ENCODE peak calls at places on chromosomes 7 and 10, in eight cellular contexts. Y is mammary epithelial cell; F is tibial artery; C is CD4-positive, alpha-beta T cell; A is right cardiac atrium; T is hepatocyte; N is lung; H is body of pancreas. R is an unnamed sample.
A peak's percentile ranks its signal among the peaks of the same experiment; 100 is the strongest.

GRCh38 chr7:57403601-57404342 is 46.2 kb upstream of the ZNF716 start:
- DNase-seq in H (no peak), Y (no peak), A (peak; percentile 85), N (no peak), C (no peak), F (peak; percentile 62), T (no peak), R (no peak)

GRCh38 chr7:149468208-149468607 is 7.3 kb upstream of the ZNF777 start:
- DNase-seq in A (no peak), Y (peak; percentile 70), H (no peak), F (no peak), C (no peak), N (no peak), T (no peak), R (no peak)

GRCh38 chr10:27504897-27505457 is 873 bp downstream of the RAB18 start:
- DNase-seq in N (no peak), Y (peak; percentile 52), T (peak; percentile 41), H (no peak), F (no peak), A (no peak), C (no peak), R (no peak)

GRCh38 chr7:133155121-133155520 is 73.2 kb upstream of the CHCHD3 start:
- DNase-seq in A (no peak), Y (no peak), H (no peak), T (no peak), N (no peak), F (no peak), C (no peak), R (no peak)

GRCh38 chr7:19009241-19009935 is 108.0 kb downstream of the TWIST1 start:
- DNase-seq in H (no peak), C (no peak), A (no peak), Y (peak; percentile 17), T (no peak), N (no peak), F (no peak), R (no peak)

GRCh38 chr10:119859422-119860258 is 13.0 kb downstream of the MCMBP start:
- DNase-seq in T (peak; percentile 62), Y (peak; percentile 27), C (no peak), N (no peak), A (no peak), H (no peak), F (no peak), R (no peak)

GRCh38 chr10:63210611-63211196 is 77.6 kb downstream of the NRBF2 start:
- DNase-seq in A (no peak), N (no peak), F (no peak), H (no peak), Y (no peak), T (no peak), C (no peak), R (no peak)

GRCh38 chr7:21867816-21868646 is 77.7 kb downstream of the CDCA7L start:
- DNase-seq in C (no peak), T (no peak), H (no peak), A (no peak), Y (no peak), N (no peak), F (no peak), R (no peak)

GRCh38 chr7:100156331-100157068 is 2.0 kb downstream of the TRAPPC14 start:
- DNase-seq in T (no peak), N (no peak), Y (peak; percentile 34), H (no peak), F (no peak), A (no peak), C (no peak), R (no peak)

GRCh38 chr10:44383749-44384600 is 922 bp downstream of the CXCL12 start:
- DNase-seq in N (no peak), A (peak; percentile 45), C (no peak), H (peak; percentile 56), Y (peak; percentile 21), T (peak; percentile 42), F (peak; percentile 71), R (no peak)

GRCh38 chr7:127986581-127987461 is 44.4 kb downstream of the LRRC4 start:
- DNase-seq in N (no peak), F (no peak), C (no peak), Y (no peak), T (peak; percentile 42), A (peak; percentile 35), H (peak; percentile 66), R (no peak)

GRCh38 chr7:120421151-120421651 is 148.2 kb downstream of the KCND2 start:
- DNase-seq in C (no peak), H (no peak), N (no peak), Y (no peak), T (no peak), A (no peak), F (no peak), R (no peak)

GRCh38 chr10:61138728-61139127 is 194.7 kb upstream of the RHOBTB1 start:
- DNase-seq in H (no peak), F (no peak), A (no peak), C (no peak), Y (no peak), N (no peak), T (no peak), R (no peak)

GRCh38 chr10:102434251-102434913 is 2.0 kb upstream of the CUEDC2 start:
- DNase-seq in F (no peak), A (no peak), Y (no peak), N (no peak), T (peak; percentile 66), C (no peak), H (no peak), R (no peak)

GRCh38 chr10:125149278-125150047 is 10.9 kb downstream of the CTBP2 start:
- DNase-seq in H (peak; percentile 74), N (no peak), F (peak; percentile 90), C (no peak), A (peak; percentile 73), T (peak; percentile 79), Y (peak; percentile 76), R (peak; percentile 75)

GRCh38 chr10:6494934-6495592 is 85.0 kb downstream of the PRKCQ start:
- DNase-seq in H (no peak), Y (no peak), N (no peak), T (no peak), A (no peak), C (peak; percentile 38), F (no peak), R (no peak)

GRCh38 chr10:112314822-112315474 is 31.7 kb downstream of the TECTB start:
- DNase-seq in T (peak; percentile 91), N (peak; percentile 80), F (peak; percentile 78), H (peak; percentile 83), C (peak; percentile 64), Y (peak; percentile 41), A (peak; percentile 79), R (peak; percentile 40)

GRCh38 chr10:123031124-123031523 is 22.3 kb downstream of the ACADSB start:
- DNase-seq in H (no peak), C (no peak), T (no peak), F (no peak), A (no peak), Y (no peak), N (no peak), R (no peak)

GRCh38 chr10:111076682-111077661 is at the start of gene ADRA2A:
- DNase-seq in N (peak; percentile 31), H (peak; percentile 78), T (peak; percentile 74), A (peak; percentile 42), Y (peak; percentile 41), C (no peak), F (no peak), R (no peak)

GRCh38 chr7:46363688-46364087 is 442.6 kb upstream of the IGFBP3 start:
- DNase-seq in C (no peak), A (no peak), H (no peak), F (no peak), T (peak; percentile 7), N (no peak), Y (no peak), R (no peak)

GRCh38 chr7:87218941-87219544 is 489 bp downstream of the TMEM243 start:
- DNase-seq in N (peak; percentile 90), Y (peak; percentile 51), A (peak; percentile 74), H (peak; percentile 43), C (peak; percentile 19), F (peak; percentile 79), T (peak; percentile 48), R (no peak)

GRCh38 chr7:87217983-87218653 is 1.4 kb downstream of the TMEM243 start:
- DNase-seq in H (no peak), C (no peak), T (no peak), A (no peak), N (no peak), F (no peak), Y (no peak), R (no peak)

GRCh38 chr7:87219545-87220025 is at the start of gene TMEM243:
- DNase-seq in N (peak; percentile 83), T (peak; percentile 83), A (peak; percentile 84), C (peak; percentile 77), H (peak; percentile 68), Y (peak; percentile 47), F (peak; percentile 88), R (peak; percentile 13)

GRCh38 chr7:87220026-87220733 is 648 bp upstream of the TMEM243 start:
- DNase-seq in C (peak; percentile 67), F (peak; percentile 86), H (peak; percentile 80), T (peak; percentile 87), Y (peak; percentile 83), A (peak; percentile 86), N (peak; percentile 85), R (peak; percentile 9)

DNA sequence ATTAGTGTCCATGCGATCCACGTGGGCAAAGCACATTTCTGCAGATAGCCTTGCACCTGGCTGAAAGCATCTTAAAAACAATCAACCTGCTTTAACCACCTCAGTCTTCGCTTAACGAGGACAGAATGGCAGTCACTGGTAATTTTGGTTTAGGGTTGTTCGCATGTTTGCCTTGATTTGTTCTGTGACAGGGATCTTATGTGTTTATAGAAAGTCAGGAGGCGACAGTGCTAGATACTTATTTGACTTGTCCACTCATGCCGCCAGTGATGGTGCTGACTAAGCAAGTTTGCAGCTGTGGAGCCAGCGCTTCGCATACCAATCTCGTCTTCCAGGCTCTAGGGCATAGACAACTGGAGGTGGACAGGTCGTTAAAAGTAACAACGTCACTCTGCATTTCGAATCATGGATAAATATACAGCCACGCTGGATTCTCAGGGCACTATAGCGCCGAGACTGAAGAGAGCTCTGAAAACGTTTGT is 1.2 kb upstream of the TMEM243 start:
- DNase-seq in T (peak; percentile 53), C (no peak), F (no peak), N (peak; percentile 47), A (no peak), H (no peak), Y (no peak), R (no peak)
- H3K27ac ChIP-seq in T (no peak overlapping the region), C (no peak overlapping the region), F (no peak overlapping the region), N (peak overlapping the region; percentile 98), A (no peak overlapping the region), H (no peak overlapping the region), Y (no peak overlapping the region), R (no peak overlapping the region)

GRCh38 chr7:79159040-79159664 is 294.3 kb downstream of the MAGI2 start:
- DNase-seq in A (no peak), Y (no peak), C (no peak), N (no peak), H (no peak), T (no peak), F (no peak), R (no peak)
- H3K27ac ChIP-seq in A (no peak overlapping the region), Y (no peak overlapping the region), C (no peak overlapping the region), N (no peak overlapping the region), H (no peak overlapping the region), T (no peak overlapping the region), F (no peak overlapping the region), R (no peak overlapping the region)

GRCh38 chr7:74443591-74444365 is 9.9 kb upstream of the GTF2IRD1 start:
- DNase-seq in C (no peak), T (no peak), N (no peak), F (no peak), A (no peak), H (no peak), Y (no peak), R (no peak)
- H3K27ac ChIP-seq in C (no peak overlapping the region), T (no peak overlapping the region), N (no peak overlapping the region), F (no peak overlapping the region), A (no peak overlapping the region), H (no peak overlapping the region), Y (no peak overlapping the region), R (no peak overlapping the region)

GRCh38 chr10:132728741-132729140 is 57.2 kb downstream of the NKX6-2 start:
- DNase-seq in Y (no peak), C (no peak), H (no peak), T (no peak), F (no peak), A (no peak), N (no peak), R (no peak)
- H3K27ac ChIP-seq in Y (no peak overlapping the region), C (no peak overlapping the region), H (no peak overlapping the region), T (no peak overlapping the region), F (no peak overlapping the region), A (no peak overlapping the region), N (no peak overlapping the region), R (no peak overlapping the region)

R was measured in thoracic aorta.